ENCODE peak calls at places on chromosomes 7 and 10, in seven cellular contexts. D, X, I, T, M, Y and O are unnamed samples.

GRCh38 chr7:152489044-152489443 is 53.2 kb upstream of the KMT2C start:
- DNase-seq in D (no peak), X (no peak), I (no peak), T (no peak), M (no peak), Y (no peak), O (no peak)

GRCh38 chr7:109879429-109879828 is 1211.5 kb upstream of the LRRN3 start:
- DNase-seq in D (no peak), X (no peak), I (no peak), T (no peak), M (no peak), Y (peak; percentile 76), O (no peak)

GRCh38 chr10:24453404-24453830 is 244.5 kb downstream of the KIAA1217 start:
- DNase-seq in D (no peak), X (no peak), I (no peak), T (peak; percentile 87), M (no peak), Y (no peak), O (no peak)

GRCh38 chr7:137094-137861 is 55.1 kb upstream of the FAM20C start:
- DNase-seq in D (no peak), X (no peak), I (no peak), T (no peak), M (no peak), Y (no peak), O (no peak)

GRCh38 chr7:26087321-26088091 is 64.5 kb upstream of the NFE2L3 start:
- DNase-seq in D (no peak), X (no peak), I (no peak), T (peak; percentile 8), M (no peak), Y (no peak), O (no peak)

GRCh38 chr7:48084727-48085432 is 4.2 kb upstream of the UPP1 start:
- DNase-seq in D (peak; percentile 93), X (peak; percentile 98), I (peak; percentile 97), T (peak; percentile 99), M (peak; percentile 98), Y (no peak), O (peak; percentile 73)

GRCh38 chr10:55629792-55630490 is 731.1 kb downstream of the ZWINT start:
- DNase-seq in D (peak; percentile 8), X (peak; percentile 78), I (no peak), T (peak; percentile 21), M (peak; percentile 67), Y (peak; percentile 15), O (peak; percentile 6)

GRCh38 chr7:81482600-81483186 is 287.2 kb downstream of the HGF start:
- DNase-seq in D (no peak), X (peak; percentile 55), I (no peak), T (peak; percentile 53), M (peak; percentile 50), Y (no peak), O (peak; percentile 4)

GRCh38 chr7:107450970-107451369 is 18.9 kb upstream of the GPR22 start:
- DNase-seq in D (no peak), X (no peak), I (no peak), T (peak; percentile 44), M (no peak), Y (no peak), O (no peak)

GRCh38 chr10:112137381-112137987 is 46.1 kb downstream of the GPAM start:
- DNase-seq in D (peak; percentile 81), X (peak; percentile 72), I (peak; percentile 26), T (peak; percentile 55), M (peak; percentile 63), Y (peak; percentile 63), O (peak; percentile 42)

GRCh38 chr10:99466632-99467031 is 36.2 kb upstream of the GOT1 start:
- DNase-seq in D (no peak), X (no peak), I (no peak), T (no peak), M (no peak), Y (no peak), O (no peak)

GRCh38 chr7:143244321-143244720 is 18.9 kb upstream of the GSTK1 start:
- DNase-seq in D (no peak), X (no peak), I (no peak), T (no peak), M (no peak), Y (no peak), O (no peak)

GRCh38 chr10:34083567-34083966 is 731.5 kb downstream of the PARD3 start:
- DNase-seq in D (no peak), X (no peak), I (no peak), T (no peak), M (no peak), Y (no peak), O (no peak)

GRCh38 chr7:9102846-9103245 is 669.4 kb downstream of the NXPH1 start:
- DNase-seq in D (no peak), X (no peak), I (no peak), T (no peak), M (no peak), Y (no peak), O (no peak)

GRCh38 chr7:108091461-108091831 is 38.7 kb downstream of the LAMB4 start:
- DNase-seq in D (no peak), X (peak; percentile 45), I (no peak), T (no peak), M (no peak), Y (no peak), O (peak; percentile 65)

GRCh38 chr10:69492746-69493462 is 41.6 kb downstream of the TSPAN15 start:
- DNase-seq in D (no peak), X (no peak), I (no peak), T (no peak), M (no peak), Y (no peak), O (no peak)

GRCh38 chr7:93043393-93043985 is 74.3 kb downstream of the SAMD9 start:
- DNase-seq in D (no peak), X (no peak), I (peak; percentile 76), T (peak; percentile 94), M (peak; percentile 90), Y (no peak), O (no peak)

GRCh38 chr7:126462405-126462804 is 790.3 kb downstream of the GRM8 start:
- DNase-seq in D (no peak), X (no peak), I (no peak), T (no peak), M (no peak), Y (no peak), O (no peak)

GRCh38 chr7:101733713-101734475 is 83.5 kb upstream of the CUX1 start:
- DNase-seq in D (no peak), X (peak; percentile 52), I (peak; percentile 32), T (peak; percentile 45), M (peak; percentile 38), Y (peak; percentile 32), O (peak; percentile 57)

GRCh38 chr7:142793156-142793555 is 22.4 kb downstream of the PRSS2 start:
- DNase-seq in D (no peak), X (peak; percentile 78), I (no peak), T (no peak), M (peak; percentile 30), Y (no peak), O (no peak)

GRCh38 chr7:80039255-80039884 is 95.3 kb upstream of the GNAI1 start:
- DNase-seq in D (no peak), X (no peak), I (no peak), T (peak; percentile 25), M (no peak), Y (no peak), O (no peak)

GRCh38 chr10:133336131-133337078 is at the start of gene CALY:
- DNase-seq in D (peak; percentile 82), X (no peak), I (no peak), T (no peak), M (no peak), Y (peak; percentile 37), O (no peak)

GRCh38 chr7:108525327-108525984 is 479 bp downstream of the PNPLA8 start:
- DNase-seq in D (no peak), X (peak; percentile 69), I (peak; percentile 65), T (peak; percentile 77), M (peak; percentile 62), Y (peak; percentile 44), O (peak; percentile 44)

GRCh38 chr10:90378524-90379076 is 479.2 kb downstream of the HTR7 start:
- DNase-seq in D (no peak), X (peak; percentile 73), I (peak; percentile 15), T (no peak), M (peak; percentile 47), Y (no peak), O (no peak)